ENCODE peak calls at places on chromosome 20, in eight cellular contexts. S is PC-9, U is heart left ventricle, X is left ventricle myocardium inferior, F is mammary epithelial cell, A is aorta, O is AG04450, R is MG63. H is an unnamed sample. For H3K9me3, the result is how much of the 10 kb centered on the place peaks cover.

GRCh38 chr20:57619053-57619831 is 984 bp downstream of the ZBP1 start:
- DNase-seq in S (no peak), U (peak), X (peak), F (no peak), A (peak), O (no peak), R (no peak), H (peak)

GRCh38 chr20:9878096-9878495 is 39.2 kb upstream of the PAK5 start:
- DNase-seq in S (no peak), U (no peak), X (no peak), F (no peak), A (no peak), O (no peak), R (no peak), H (no peak)

GRCh38 chr20:11178946-11179654 is 505.3 kb upstream of the JAG1 start:
- DNase-seq in S (peak), U (no peak), X (no peak), F (peak), A (no peak), O (peak), R (peak), H (no peak)

GRCh38 chr20:44596010-44596409 is 13.6 kb downstream of the PKIG start:
- DNase-seq in S (no peak), U (no peak), X (no peak), F (no peak), A (no peak), O (no peak), R (no peak), H (no peak)

GRCh38 chr20:62906647-62907375 is 19.5 kb downstream of the DIDO1 start:
- DNase-seq in S (no peak), U (no peak), X (no peak), F (no peak), A (peak), O (no peak), R (no peak), H (no peak)

GRCh38 chr20:38114353-38114791 is 50.7 kb downstream of the TGM2 start:
- DNase-seq in S (no peak), U (no peak), X (no peak), F (no peak), A (no peak), O (no peak), R (no peak), H (no peak)

GRCh38 chr20:36969478-36970186 is 18.1 kb upstream of the SAMHD1 start:
- DNase-seq in S (no peak), U (no peak), X (no peak), F (no peak), A (no peak), O (no peak), R (no peak), H (no peak)

GRCh38 chr20:17896771-17897369 is 71.7 kb downstream of the SNX5 start:
- DNase-seq in S (no peak), U (no peak), X (no peak), F (no peak), A (no peak), O (no peak), R (no peak), H (no peak)

GRCh38 chr20:55004044-55004443 is 528.7 kb downstream of the DOK5 start:
- DNase-seq in S (no peak), U (no peak), X (no peak), F (no peak), A (no peak), O (no peak), R (no peak), H (no peak)

GRCh38 chr20:11676618-11677289 is 240.9 kb upstream of the BTBD3 start:
- DNase-seq in S (peak), U (peak), X (no peak), F (peak), A (no peak), O (peak), R (peak), H (no peak)

GRCh38 chr20:13101701-13102100 is 92.9 kb downstream of the SPTLC3 start:
- DNase-seq in S (no peak), U (no peak), X (no peak), F (no peak), A (no peak), O (no peak), R (peak), H (no peak)

GRCh38 chr20:62603021-62603906 is 39.0 kb upstream of the SLCO4A1 start:
- DNase-seq in S (peak), U (peak), X (peak), F (peak), A (no peak), O (no peak), R (peak), H (no peak)

GRCh38 chr20:57316795-57317201 is 12.8 kb upstream of the SPO11 start:
- DNase-seq in S (no peak), U (no peak), X (no peak), F (no peak), A (no peak), O (no peak), R (no peak), H (no peak)

GRCh38 chr20:22921595-22922421 is 113.3 kb upstream of the SSTR4 start:
- DNase-seq in S (peak), U (no peak), X (no peak), F (peak), A (no peak), O (no peak), R (no peak), H (no peak)

GRCh38 chr20:36856196-36856595 is 19.7 kb upstream of the TLDC2 start:
- DNase-seq in S (peak), U (no peak), X (no peak), F (no peak), A (no peak), O (no peak), R (peak), H (no peak)

GRCh38 chr20:34269996-34270627 is 28.9 kb downstream of the ASIP start:
- DNase-seq in S (no peak), U (no peak), X (peak), F (no peak), A (no peak), O (no peak), R (no peak), H (no peak)

GRCh38 chr20:21516861-21517565 is 3.1 kb upstream of the NKX2-2 start:
- DNase-seq in S (no peak), U (no peak), X (no peak), F (no peak), A (no peak), O (no peak), R (no peak), H (no peak)
- H3K9me3 ChIP-seq in S (under half), U (under half), X (under half), F (under half), A (under half), O (under half), R (under half), H (under half)

GRCh38 chr20:24855848-24856247 is 93.2 kb upstream of the CST7 start:
- DNase-seq in S (no peak), U (no peak), X (no peak), F (no peak), A (no peak), O (no peak), R (no peak), H (no peak)
- H3K9me3 ChIP-seq in S (under half), U (under half), X (under half), F (under half), A (under half), O (under half), R (under half), H (under half)

DNA sequence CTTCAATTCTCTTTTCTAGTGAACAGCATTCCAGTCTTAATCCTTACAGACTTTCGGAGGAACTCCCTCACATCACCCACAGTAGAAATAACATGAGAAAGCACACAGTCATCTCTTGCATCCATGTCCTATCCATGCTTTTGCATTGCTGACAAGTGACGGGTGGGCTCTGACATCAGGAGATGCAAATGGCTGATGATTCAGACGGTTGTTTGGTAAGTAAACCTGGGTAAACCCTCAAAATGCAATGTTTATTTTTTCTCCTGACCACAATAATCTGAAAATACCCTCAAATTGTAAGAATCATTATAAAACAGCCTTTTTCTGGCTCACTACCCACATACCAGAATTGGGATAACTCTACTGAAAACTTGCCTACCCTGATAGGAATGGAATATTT is 792.0 kb downstream of the MAFB start:
- DNase-seq in S (no peak), U (no peak), X (no peak), F (peak), A (no peak), O (peak), R (peak), H (no peak)
- H3K9me3 ChIP-seq in S (under half), U (under half), X (under half), F (under half), A (under half), O (under half), R (under half), H (under half)

GRCh38 chr20:29301624-29302259 is 1955.7 kb upstream of the DEFB115 start:
- DNase-seq in S (no peak), U (no peak), X (no peak), F (no peak), A (no peak), O (no peak), R (no peak), H (no peak)
- H3K9me3 ChIP-seq in S (under half), U (under half), X (half or more), F (under half), A (under half), O (half or more), R (under half), H (under half)

DNA sequence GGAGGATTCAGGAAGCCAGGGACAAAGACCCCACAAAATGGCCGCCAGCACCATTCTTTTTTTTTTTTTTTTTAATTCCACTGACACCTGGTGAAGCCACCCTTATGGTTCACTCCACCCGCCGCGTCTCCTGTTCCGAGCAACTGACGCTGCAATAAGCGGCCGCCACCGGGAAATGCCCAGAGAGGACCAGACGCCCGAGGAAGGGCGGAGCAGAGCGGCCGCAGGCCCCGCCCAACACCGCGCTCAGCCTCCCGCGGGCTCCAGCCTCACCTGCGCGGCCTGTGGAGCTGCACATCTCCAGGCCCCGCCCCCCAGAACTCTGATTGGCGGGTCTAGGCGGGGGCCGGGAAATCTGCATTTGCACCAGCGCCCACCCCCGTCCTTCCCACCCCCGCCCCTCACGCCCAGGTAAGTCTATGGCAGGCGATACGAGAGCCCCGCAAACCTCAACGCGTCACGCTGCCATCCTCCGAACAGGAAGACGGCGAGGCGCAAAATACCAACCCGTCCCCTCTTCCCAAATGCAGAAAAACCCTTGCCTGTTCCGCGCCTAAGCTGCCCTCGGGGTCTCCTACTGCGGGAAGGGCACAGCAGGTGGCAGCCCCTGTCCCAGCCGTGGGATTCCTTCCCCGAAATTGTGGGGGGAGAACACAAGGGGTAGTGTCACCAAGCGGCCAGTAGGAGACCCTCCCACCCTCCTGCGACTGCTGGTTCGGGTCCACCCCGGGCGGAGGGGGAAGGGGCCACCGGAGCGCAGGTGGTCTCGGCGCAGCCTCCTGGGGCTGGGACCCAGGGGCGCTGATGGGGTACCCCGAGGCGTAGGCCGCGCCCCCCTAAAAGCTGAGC is 948 bp downstream of the ATP9A start:
- DNase-seq in S (peak), U (peak), X (peak), F (peak), A (peak), O (no peak), R (peak), H (no peak)
- H3K9me3 ChIP-seq in S (under half), U (under half), X (under half), F (under half), A (under half), O (under half), R (under half), H (under half)

GRCh38 chr20:56222201-56222600 is 26.3 kb upstream of the MC3R start:
- DNase-seq in S (no peak), U (no peak), X (no peak), F (peak), A (no peak), O (no peak), R (no peak), H (no peak)
- H3K9me3 ChIP-seq in S (under half), U (under half), X (under half), F (under half), A (under half), O (under half), R (under half), H (under half)

H was measured in T-helper 17 cell.